ENCODE peak calls at places on chromosomes 3 and 15, in five cellular contexts. U, H, D, K and X are unnamed samples.

GRCh38 chr3:77411990-77412389 is 372.1 kb downstream of the ROBO2 start:
- DNase-seq in U (no peak), H (no peak), D (no peak), K (no peak), X (no peak)

GRCh38 chr3:114378760-114379159 is 84.9 kb downstream of the TIGIT start:
- DNase-seq in U (no peak), H (no peak), D (no peak), K (no peak), X (no peak)

GRCh38 chr15:67997996-67998395 is 56.1 kb upstream of the PIAS1 start:
- DNase-seq in U (no peak), H (no peak), D (no peak), K (no peak), X (no peak)

GRCh38 chr3:31980530-31981205 is 394 bp downstream of the OSBPL10 start:
- DNase-seq in U (peak; percentile 81), H (peak; percentile 85), D (no peak), K (peak; percentile 53), X (peak; percentile 69)

GRCh38 chr3:132784502-132785025 is 62.4 kb upstream of the NPHP3 start:
- DNase-seq in U (no peak), H (no peak), D (no peak), K (no peak), X (no peak)

GRCh38 chr3:160668454-160668853 is 8.5 kb upstream of the ARL14 start:
- DNase-seq in U (no peak), H (no peak), D (no peak), K (no peak), X (no peak)

GRCh38 chr15:68056097-68056865 is 2.2 kb downstream of the PIAS1 start:
- DNase-seq in U (no peak), H (no peak), D (no peak), K (no peak), X (no peak)

GRCh38 chr3:86787091-86787490 is 203.9 kb downstream of the VGLL3 start:
- DNase-seq in U (no peak), H (no peak), D (no peak), K (no peak), X (no peak)

GRCh38 chr15:35444557-35445204 is 101.3 kb downstream of the DPH6 start:
- DNase-seq in U (no peak), H (no peak), D (no peak), K (peak; percentile 39), X (no peak)

GRCh38 chr15:37090543-37091175 is 9.7 kb downstream of the MEIS2 start:
- DNase-seq in U (no peak), H (no peak), D (no peak), K (no peak), X (no peak)

GRCh38 chr3:117611242-117611641 is 901.7 kb downstream of the TUSC7 start:
- DNase-seq in U (no peak), H (no peak), D (no peak), K (no peak), X (no peak)

GRCh38 chr3:173622156-173622555 is 224.6 kb downstream of the NLGN1 start:
- DNase-seq in U (no peak), H (no peak), D (no peak), K (no peak), X (no peak)

GRCh38 chr3:13192471-13193213 is 119.4 kb upstream of the IQSEC1 start:
- DNase-seq in U (no peak), H (no peak), D (no peak), K (no peak), X (peak; percentile 50)

GRCh38 chr3:141913150-141913811 is 36.8 kb downstream of the ATP1B3 start:
- DNase-seq in U (peak; percentile 39), H (no peak), D (no peak), K (peak; percentile 34), X (no peak)

GRCh38 chr3:5226783-5227182 is 39.3 kb downstream of the EDEM1 start:
- DNase-seq in U (no peak), H (no peak), D (no peak), K (peak; percentile 3), X (no peak)

GRCh38 chr3:49606427-49606826 is 52.1 kb downstream of the BSN start:
- DNase-seq in U (no peak), H (peak; percentile 9), D (no peak), K (no peak), X (peak; percentile 50)

GRCh38 chr3:65233561-65233960 is 545.8 kb upstream of the ADAMTS9 start:
- DNase-seq in U (no peak), H (no peak), D (no peak), K (no peak), X (no peak)

GRCh38 chr3:188673509-188674239 is 498.1 kb upstream of the TPRG1 start:
- DNase-seq in U (no peak), H (no peak), D (no peak), K (no peak), X (no peak)

GRCh38 chr3:159137966-159138365 is 336.1 kb downstream of the MFSD1 start:
- DNase-seq in U (no peak), H (no peak), D (no peak), K (no peak), X (no peak)

GRCh38 chr15:77819841-77820728 is 187.4 kb upstream of the LINGO1 start:
- DNase-seq in U (peak; percentile 27), H (no peak), D (no peak), K (peak; percentile 38), X (no peak)

GRCh38 chr3:27728195-27729087 is 6.3 kb upstream of the EOMES start:
- DNase-seq in U (no peak), H (no peak), D (no peak), K (no peak), X (no peak)

GRCh38 chr3:170301404-170301803 is 56.1 kb upstream of the SKIL start:
- DNase-seq in U (no peak), H (no peak), D (no peak), K (no peak), X (no peak)

GRCh38 chr3:73074681-73075305 is 13.3 kb downstream of the EBLN2 start:
- DNase-seq in U (no peak), H (no peak), D (no peak), K (no peak), X (no peak)

GRCh38 chr3:22977650-22978289 is 225.4 kb upstream of the UBE2E2 start:
- DNase-seq in U (no peak), H (no peak), D (no peak), K (no peak), X (no peak)

GRCh38 chr15:59256538-59256937 is 49.9 kb downstream of the LDHAL6B start:
- DNase-seq in U (peak; percentile 45), H (no peak), D (no peak), K (no peak), X (no peak)
- TF ChIP-seq POLR2A in U (no peak), H (no peak), D (no peak), K (no peak), X (no peak)

GRCh38 chr15:65054333-65055200 is 9.4 kb downstream of the SLC51B start:
- DNase-seq in U (peak; percentile 79), H (peak; percentile 80), D (peak; percentile 85), K (peak; percentile 41), X (peak; percentile 91)
- TF ChIP-seq POLR2AphosphoS5 in U (no peak), H (no peak), D (peak; percentile 31), K (no peak), X (peak; percentile 30)

GRCh38 chr15:75695634-75696302 is 16.9 kb downstream of the CSPG4 start:
- DNase-seq in U (no peak), H (no peak), D (no peak), K (no peak), X (no peak)

GRCh38 chr15:75695206-75695605 is 17.4 kb downstream of the CSPG4 start:
- DNase-seq in U (no peak), H (no peak), D (no peak), K (no peak), X (no peak)

GRCh38 chr15:75696303-75696657 is 16.4 kb downstream of the CSPG4 start:
- DNase-seq in U (no peak), H (no peak), D (no peak), K (no peak), X (peak; percentile 94)

GRCh38 chr15:75693501-75694240 is 19.0 kb downstream of the CSPG4 start:
- DNase-seq in U (no peak), H (no peak), D (no peak), K (no peak), X (no peak)

DNA sequence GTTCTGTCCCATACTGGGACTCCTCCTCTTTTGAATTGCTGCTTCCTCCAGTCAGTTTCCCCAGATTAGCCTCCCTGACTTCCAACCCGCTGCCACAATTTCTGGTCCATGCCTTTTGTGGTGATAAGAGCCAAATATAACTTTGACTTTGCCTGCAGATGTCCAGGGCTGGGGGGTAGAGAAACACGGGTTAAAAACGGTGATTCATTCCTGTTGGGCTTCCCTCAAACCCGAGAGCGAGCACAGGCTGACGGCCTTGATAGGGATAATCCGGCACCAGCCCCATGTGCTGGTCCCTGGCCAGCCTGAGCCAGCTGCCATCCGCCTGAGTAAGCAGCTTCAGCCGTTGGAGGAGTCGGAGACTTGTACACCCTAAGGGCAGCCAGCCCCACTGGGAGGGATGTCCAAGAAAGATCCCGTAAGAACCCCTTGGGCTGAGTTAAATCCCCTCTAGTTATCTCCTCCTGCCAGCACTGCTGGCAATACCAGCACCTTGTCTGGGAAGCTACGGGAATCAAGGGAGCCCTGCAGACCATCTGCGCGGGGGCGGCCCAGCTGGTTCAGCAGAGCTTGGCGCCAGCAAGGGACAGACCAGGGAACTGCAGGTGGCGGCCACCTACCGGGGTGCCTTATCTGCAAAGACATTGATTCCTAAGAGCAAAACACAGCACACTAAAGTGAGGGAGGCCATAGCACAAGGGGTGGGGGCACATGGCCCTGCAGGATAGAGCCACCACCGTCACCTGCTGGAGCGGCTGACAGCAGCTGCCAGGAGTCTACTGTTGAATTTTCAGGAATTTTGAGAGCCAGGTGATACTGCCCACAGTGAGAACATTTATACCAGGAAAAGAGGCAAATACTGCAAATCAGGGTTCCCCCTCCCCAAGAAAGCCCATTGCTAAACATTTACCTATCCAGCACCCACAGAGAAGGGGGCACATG is 18.1 kb downstream of the CSPG4 start:
- DNase-seq in U (peak; percentile 64), H (peak; percentile 67), D (no peak), K (no peak), X (peak; percentile 96)
- TF ChIP-seq POLR2A in U (no peak), H (no peak), D (no peak), K (no peak), X (no peak)

GRCh38 chr3:184333700-184334099 is 3.7 kb upstream of the FAM131A start:
- DNase-seq in U (no peak), H (no peak), D (no peak), K (no peak), X (no peak)
- TF ChIP-seq POLR2AphosphoS5 in U (no peak), H (no peak), D (no peak), K (no peak), X (no peak)

DNA sequence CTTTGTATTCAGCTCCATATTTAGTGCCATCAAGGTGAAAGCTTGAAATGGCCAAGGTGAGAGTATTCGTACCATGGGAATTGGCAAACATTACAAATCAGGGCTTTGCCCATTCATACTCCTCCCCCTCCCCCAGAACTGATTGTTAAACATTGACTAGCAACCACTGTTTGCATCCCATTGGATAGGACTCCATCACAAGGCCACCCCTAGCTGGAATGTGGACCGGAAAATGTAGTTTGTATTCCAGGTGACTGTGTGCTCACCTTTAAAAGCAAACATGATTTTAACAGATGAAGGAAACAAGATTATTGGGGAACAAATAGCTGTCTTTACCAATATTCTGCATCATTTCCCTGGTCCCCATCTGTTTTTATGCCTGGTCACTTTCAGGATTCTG is 14.1 kb downstream of the ST3GAL6 start:
- DNase-seq in U (no peak), H (peak; percentile 65), D (no peak), K (no peak), X (no peak)
- TF ChIP-seq POLR2A in U (no peak), H (no peak), D (no peak), K (no peak), X (no peak)